ENCODE peak calls at places on chromosome 1, in four cellular contexts. One of them, this sample, is unnamed. For H3K36me3 and H3K9me3, the result is how much of the 10 kb centered on the place peaks cover.

GRCh38 chr1:34115233-34115632 is 49.8 kb downstream of the CSMD2 start:
- DNase-seq in heart right ventricle: no peak
- DNase-seq in CD8-positive, alpha-beta T cell: no peak
- DNase-seq in HAP-1: no peak
- DNase-seq in this sample: no peak

GRCh38 chr1:34013958-34014737 is 150.3 kb downstream of the HMGB4 start:
- DNase-seq in heart right ventricle: peak
- DNase-seq in CD8-positive, alpha-beta T cell: no peak
- DNase-seq in HAP-1: peak
- DNase-seq in this sample: no peak

GRCh38 chr1:40392206-40392605 is 18.7 kb downstream of the SMAP2 start:
- DNase-seq in heart right ventricle: no peak
- DNase-seq in CD8-positive, alpha-beta T cell: no peak
- DNase-seq in HAP-1: no peak
- DNase-seq in this sample: no peak

GRCh38 chr1:97114842-97115241 is 393.3 kb downstream of the PTBP2 start:
- DNase-seq in heart right ventricle: no peak
- DNase-seq in CD8-positive, alpha-beta T cell: no peak
- DNase-seq in HAP-1: no peak
- DNase-seq in this sample: no peak

GRCh38 chr1:17671741-17672140 is 83.4 kb upstream of the ACTL8 start:
- DNase-seq in heart right ventricle: no peak
- DNase-seq in CD8-positive, alpha-beta T cell: no peak
- DNase-seq in HAP-1: peak
- DNase-seq in this sample: no peak

GRCh38 chr1:200620273-200621131 is at the start of gene KIF14:
- DNase-seq in heart right ventricle: peak
- DNase-seq in CD8-positive, alpha-beta T cell: peak
- DNase-seq in HAP-1: peak
- DNase-seq in this sample: peak

GRCh38 chr1:81706650-81707435 is 93.9 kb upstream of the ADGRL2 start:
- DNase-seq in heart right ventricle: no peak
- DNase-seq in CD8-positive, alpha-beta T cell: no peak
- DNase-seq in HAP-1: no peak
- DNase-seq in this sample: no peak

GRCh38 chr1:78687914-78688313 is 38.3 kb downstream of the IFI44 start:
- DNase-seq in heart right ventricle: no peak
- DNase-seq in CD8-positive, alpha-beta T cell: no peak
- DNase-seq in HAP-1: no peak
- DNase-seq in this sample: no peak

GRCh38 chr1:85428471-85429077 is 36.4 kb downstream of the DDAH1 start:
- DNase-seq in heart right ventricle: no peak
- DNase-seq in CD8-positive, alpha-beta T cell: no peak
- DNase-seq in HAP-1: no peak
- DNase-seq in this sample: no peak

DNA sequence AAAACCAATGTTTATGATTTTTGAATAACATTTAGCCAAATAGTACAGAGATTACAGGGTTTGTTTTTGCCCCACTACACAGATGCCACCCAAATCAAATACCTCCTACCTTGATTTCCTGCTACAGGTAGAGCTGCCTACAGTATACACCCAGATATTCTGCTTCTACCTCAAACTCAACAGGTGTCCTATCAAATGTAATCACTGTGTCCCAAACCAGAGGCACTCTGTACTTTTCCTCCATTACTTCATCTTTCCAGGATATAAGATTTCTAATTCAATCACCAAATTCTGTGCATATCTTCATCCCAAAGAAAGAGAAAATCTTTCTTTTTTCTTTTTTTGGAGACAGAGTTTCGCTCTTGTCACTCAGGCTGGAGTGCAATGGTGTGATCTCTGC is 9.6 kb downstream of the PUM1 start:
- DNase-seq in heart right ventricle: no peak
- DNase-seq in CD8-positive, alpha-beta T cell: no peak
- DNase-seq in HAP-1: no peak
- DNase-seq in this sample: no peak
- H3K36me3 ChIP-seq in heart right ventricle: half or more
- H3K36me3 ChIP-seq in CD8-positive, alpha-beta T cell: under half
- H3K36me3 ChIP-seq in HAP-1: half or more
- H3K36me3 ChIP-seq in this sample: half or more

DNA sequence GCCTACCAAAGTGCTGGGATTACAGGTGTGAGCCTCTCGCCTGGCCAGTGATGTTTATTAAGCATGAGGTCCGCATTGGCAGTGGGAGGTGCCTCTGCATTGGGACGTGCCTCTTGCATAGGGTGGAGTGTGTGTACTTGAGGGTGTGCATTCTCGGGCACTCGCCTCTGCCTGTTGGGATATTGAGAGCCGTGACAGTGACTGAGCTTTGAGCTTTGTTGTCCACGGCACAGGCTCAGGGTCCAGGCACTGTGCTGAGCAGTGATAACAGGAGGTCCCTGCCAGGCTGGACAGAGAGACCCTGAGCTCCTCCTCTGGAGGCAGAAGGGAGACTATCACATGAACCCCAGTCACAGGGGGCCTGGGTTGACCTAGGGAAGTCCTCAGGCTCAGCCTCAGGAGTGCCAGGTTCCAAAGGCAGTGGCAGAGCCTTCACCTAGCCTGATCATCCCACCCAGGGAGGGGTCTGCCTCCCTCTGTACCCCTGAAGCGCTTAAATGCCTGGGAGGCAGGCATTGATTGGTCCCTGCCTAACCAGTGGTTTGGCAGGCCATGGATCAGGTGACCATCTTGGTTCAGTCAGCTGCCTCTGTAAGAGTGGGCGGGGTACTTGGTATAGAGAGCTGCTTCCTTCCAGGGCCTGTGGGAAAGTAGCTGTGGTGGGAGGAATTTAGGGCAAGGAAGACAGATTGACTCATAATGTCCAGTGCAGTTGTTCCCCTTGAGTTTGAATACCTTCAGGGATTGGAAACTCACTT is 213.8 kb upstream of the TMEM51 start:
- DNase-seq in heart right ventricle: no peak
- DNase-seq in CD8-positive, alpha-beta T cell: no peak
- DNase-seq in HAP-1: no peak
- DNase-seq in this sample: no peak
- H3K4me3 ChIP-seq in heart right ventricle: no peak
- H3K4me3 ChIP-seq in CD8-positive, alpha-beta T cell: no peak
- H3K4me3 ChIP-seq in HAP-1: no peak
- H3K4me3 ChIP-seq in this sample: no peak

GRCh38 chr1:197100677-197101076 is 33.6 kb upstream of the F13B start:
- DNase-seq in heart right ventricle: no peak
- DNase-seq in CD8-positive, alpha-beta T cell: no peak
- DNase-seq in HAP-1: no peak
- DNase-seq in this sample: no peak
- H3K9me3 ChIP-seq in heart right ventricle: under half
- H3K9me3 ChIP-seq in CD8-positive, alpha-beta T cell: under half
- H3K9me3 ChIP-seq in HAP-1: under half
- H3K9me3 ChIP-seq in this sample: under half

DNA sequence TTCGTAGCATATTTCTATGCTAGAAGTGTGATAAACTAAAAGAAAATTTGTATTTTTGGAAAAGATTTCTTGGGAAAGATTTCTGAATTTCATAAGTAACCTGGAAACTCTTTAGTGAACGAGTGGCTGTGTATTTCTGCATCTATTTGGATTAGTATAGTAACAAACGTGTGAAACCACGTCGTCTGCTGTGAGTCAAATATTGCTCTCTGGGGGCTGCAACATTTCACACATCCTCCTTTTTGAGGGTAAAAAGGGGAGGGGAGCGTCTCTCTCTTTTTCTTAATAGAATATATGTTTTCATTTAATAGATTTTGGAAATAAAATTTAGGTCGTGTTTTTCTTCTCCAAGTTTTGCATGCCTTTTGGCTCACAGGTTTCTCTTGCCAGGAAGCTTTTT is 44.8 kb downstream of the LHX9 start:
- DNase-seq in heart right ventricle: no peak
- DNase-seq in CD8-positive, alpha-beta T cell: no peak
- DNase-seq in HAP-1: no peak
- DNase-seq in this sample: no peak
- H3K36me3 ChIP-seq in heart right ventricle: under half
- H3K36me3 ChIP-seq in CD8-positive, alpha-beta T cell: under half
- H3K36me3 ChIP-seq in HAP-1: under half
- H3K36me3 ChIP-seq in this sample: under half

This sample was measured in esophagus squamous epithelium.